ENCODE peak calls at places on chromosome 17, in eight cellular contexts. S is HFFc6; P is CD4-positive, alpha-beta T cell; U is choroid plexus epithelial cell; B is brain microvascular endothelial cell; L is AG04449; Y is activated B cell treated with CpG ODN at 0.5 μM for 24 hours; Z is RWPE1. C is an unnamed sample.

GRCh38 chr17:73650147-73650546 is 5.9 kb upstream of the SDK2 start:
- DNase-seq in L (no peak), Z (no peak), B (no peak), P (no peak), S (no peak), U (peak), Y (no peak), C (no peak)

GRCh38 chr17:7792611-7793010 is 41.4 kb upstream of the KDM6B start:
- DNase-seq in L (no peak), P (no peak), B (no peak), Z (no peak), U (no peak), S (no peak), Y (no peak), C (no peak)

GRCh38 chr17:79721993-79722671 is 8.6 kb upstream of the ENPP7 start:
- DNase-seq in Z (no peak), Y (no peak), S (peak), U (peak), L (no peak), P (no peak), B (peak), C (no peak)

GRCh38 chr17:9150407-9151090 is 129.2 kb downstream of the NTN1 start:
- DNase-seq in Y (no peak), L (no peak), U (peak), S (no peak), P (no peak), Z (no peak), B (peak), C (no peak)

GRCh38 chr17:77437017-77437416 is 296.2 kb downstream of the SEC14L1 start:
- DNase-seq in S (no peak), Y (no peak), U (peak), P (no peak), L (peak), B (peak), Z (no peak), C (no peak)

GRCh38 chr17:15377608-15378007 is 36.2 kb upstream of the TEKT3 start:
- DNase-seq in L (peak), B (peak), S (peak), U (peak), P (no peak), Z (no peak), Y (no peak), C (no peak)

GRCh38 chr17:29376667-29377268 is 13.4 kb upstream of the TAOK1 start:
- DNase-seq in L (peak), U (peak), P (no peak), S (peak), Y (no peak), Z (peak), B (peak), C (no peak)

GRCh38 chr17:17063546-17064122 is 21.4 kb downstream of the MPRIP start:
- DNase-seq in B (no peak), Y (no peak), S (no peak), P (no peak), L (no peak), Z (no peak), U (no peak), C (no peak)

GRCh38 chr17:83121921-83122820 is 42.8 kb downstream of the METRNL start:
- DNase-seq in U (no peak), S (no peak), B (no peak), Y (no peak), P (no peak), Z (no peak), L (no peak), C (no peak)

GRCh38 chr17:69575346-69575761 is 160.9 kb downstream of the MAP2K6 start:
- DNase-seq in S (peak), U (peak), P (no peak), Z (no peak), B (peak), L (peak), Y (no peak), C (no peak)

GRCh38 chr17:47244697-47245096 is 8.9 kb upstream of the ITGB3 start:
- DNase-seq in P (no peak), Z (no peak), Y (no peak), B (no peak), S (no peak), U (no peak), L (no peak), C (no peak)

GRCh38 chr17:78034429-78035091 is 76.1 kb downstream of the TNRC6C start:
- DNase-seq in Y (no peak), P (no peak), Z (no peak), B (peak), U (no peak), S (peak), L (no peak), C (no peak)

GRCh38 chr17:45016823-45017222 is 34.6 kb downstream of the DCAKD start:
- DNase-seq in Z (no peak), Y (no peak), U (no peak), S (no peak), L (no peak), P (no peak), B (no peak), C (no peak)
- TF ChIP-seq CTCF in Z (peak), Y (no peak), U (peak), S (peak), L (peak), P (no peak), B (peak), C (no peak)

GRCh38 chr17:4928881-4929280 is 3.2 kb upstream of the GP1BA start:
- DNase-seq in Y (no peak), U (no peak), S (no peak), L (no peak), Z (no peak), P (no peak), B (no peak), C (no peak)
- TF ChIP-seq CTCF in Y (no peak), U (no peak), S (no peak), L (no peak), Z (no peak), P (no peak), B (no peak), C (no peak)

GRCh38 chr17:81537856-81538555 is 9.8 kb downstream of the FSCN2 start:
- DNase-seq in P (no peak), Z (no peak), Y (no peak), S (no peak), B (no peak), L (no peak), U (no peak), C (no peak)
- TF ChIP-seq CTCF in P (no peak), Z (peak), Y (no peak), S (no peak), B (no peak), L (no peak), U (no peak), C (no peak)

DNA sequence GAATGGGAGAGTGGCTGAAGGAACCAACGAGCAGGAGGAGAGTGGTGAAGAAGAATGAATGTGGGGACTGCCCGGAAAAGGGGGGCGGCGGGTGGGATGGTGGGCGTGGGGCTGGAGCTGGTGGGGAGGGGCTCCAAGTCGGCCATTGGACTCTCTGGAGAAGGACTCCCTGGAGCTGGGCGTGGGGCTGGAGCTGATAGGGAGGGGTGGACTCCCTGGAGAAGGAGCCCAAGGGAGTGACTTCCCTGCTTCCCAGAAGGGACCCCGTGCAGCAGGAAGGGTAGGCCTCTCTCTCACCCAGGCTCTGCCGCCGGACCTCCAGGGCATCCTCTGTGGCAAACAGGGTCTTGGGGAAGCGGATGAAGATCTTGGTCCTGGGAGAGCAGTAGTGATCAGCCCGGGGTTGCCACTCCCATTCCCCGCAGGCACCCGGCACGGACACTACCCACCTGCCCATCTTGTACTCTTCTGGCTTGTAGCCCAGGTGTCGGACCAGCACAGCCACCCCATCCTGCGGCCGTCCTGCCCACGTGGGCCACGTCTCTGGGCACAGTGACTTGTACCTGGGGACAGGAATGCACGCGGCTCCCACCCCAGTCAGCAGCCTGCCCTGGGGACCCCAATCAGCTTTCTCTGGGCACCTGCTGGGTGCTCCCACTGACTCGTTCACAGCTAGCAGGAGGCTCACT is 14.9 kb upstream of the CRK start:
- DNase-seq in S (no peak), Y (no peak), Z (no peak), P (no peak), U (no peak), L (no peak), B (no peak), C (no peak)
- TF ChIP-seq CTCF in S (no peak), Y (no peak), Z (no peak), P (no peak), U (no peak), L (no peak), B (no peak), C (no peak)

GRCh38 chr17:49873466-49873865 is 25.6 kb upstream of the TAC4 start:
- DNase-seq in S (no peak), L (no peak), P (no peak), B (no peak), Z (no peak), U (no peak), Y (no peak), C (no peak)

GRCh38 chr17:49874911-49875310 is 27.0 kb upstream of the TAC4 start:
- DNase-seq in L (no peak), B (no peak), Y (no peak), P (no peak), S (no peak), Z (no peak), U (no peak), C (no peak)

GRCh38 chr17:49873926-49874325 is 26.1 kb upstream of the TAC4 start:
- DNase-seq in L (no peak), U (no peak), Y (no peak), B (no peak), Z (no peak), P (no peak), S (no peak), C (no peak)

GRCh38 chr17:49872776-49873377 is 25.0 kb upstream of the TAC4 start:
- DNase-seq in Y (no peak), U (no peak), S (no peak), Z (no peak), L (no peak), P (no peak), B (no peak), C (no peak)

GRCh38 chr17:49875690-49876089 is 27.8 kb upstream of the TAC4 start:
- DNase-seq in P (no peak), U (no peak), S (no peak), Y (no peak), L (no peak), Z (no peak), B (no peak), C (no peak)
- TF ChIP-seq CTCF in P (no peak), U (no peak), S (no peak), Y (no peak), L (no peak), Z (no peak), B (no peak), C (no peak)

GRCh38 chr17:55296699-55297098 is 31.9 kb downstream of the HLF start:
- DNase-seq in B (no peak), Z (no peak), Y (no peak), L (no peak), U (no peak), S (no peak), P (no peak), C (no peak)

GRCh38 chr17:55295411-55296170 is 30.8 kb downstream of the HLF start:
- DNase-seq in Y (peak), L (no peak), Z (peak), B (peak), P (peak), U (peak), S (peak), C (no peak)

GRCh38 chr17:55298111-55298510 is 33.4 kb downstream of the HLF start:
- DNase-seq in P (no peak), Z (no peak), Y (no peak), L (no peak), S (no peak), B (no peak), U (no peak), C (no peak)

GRCh38 chr17:55294042-55294751 is 29.4 kb downstream of the HLF start:
- DNase-seq in U (no peak), B (no peak), Y (no peak), S (no peak), L (no peak), P (no peak), Z (no peak), C (no peak)

DNA sequence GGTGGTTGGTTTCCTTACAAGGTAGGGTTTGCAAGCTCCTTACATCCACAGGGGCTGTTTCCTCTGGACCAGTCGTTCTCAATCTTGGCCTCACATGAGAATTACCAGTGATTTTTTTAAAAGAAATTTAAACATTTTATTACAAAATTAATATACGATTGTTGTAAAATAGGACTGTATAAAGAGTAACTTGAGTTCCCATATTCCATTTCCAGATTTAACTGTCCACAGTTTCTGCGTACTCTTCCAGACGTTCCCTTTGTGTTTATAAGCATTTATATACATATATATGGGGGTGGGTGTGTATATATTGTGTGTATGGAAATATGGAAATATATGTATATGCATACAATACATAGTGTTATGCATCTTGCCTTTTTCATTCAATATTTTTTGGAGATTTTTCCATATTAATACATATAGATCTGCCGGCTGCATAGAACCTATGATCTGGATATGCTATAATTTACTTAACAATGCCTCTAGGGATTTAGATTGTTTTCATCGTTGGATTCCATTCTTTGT is 31.5 kb downstream of the HLF start:
- DNase-seq in P (no peak), Z (no peak), B (no peak), Y (no peak), U (no peak), S (no peak), L (no peak), C (no peak)
- TF ChIP-seq CTCF in P (no peak), Z (peak), B (no peak), Y (peak), U (no peak), S (peak), L (no peak), C (no peak)

GRCh38 chr17:64276961-64277505 is 14.0 kb upstream of the TEX2 start:
- DNase-seq in Y (no peak), U (no peak), L (no peak), S (no peak), P (no peak), Z (no peak), B (no peak), C (no peak)
- TF ChIP-seq CTCF in Y (no peak), U (no peak), L (no peak), S (no peak), P (no peak), Z (no peak), B (no peak), C (no peak)

C was measured in omental fat pad.